ENCODE peak calls at places on chromosomes 7 and 10, in nine cellular contexts. One of them, this sample, is unnamed.

GRCh38 chr10:62492012-62492869 is 118.1 kb downstream of the ZNF365 start:
- DNase-seq in B cell: peak
- DNase-seq in islet precursor cell: no peak
- DNase-seq in RPMI8226: no peak
- DNase-seq in endothelial cell: no peak
- DNase-seq in coronary artery: no peak
- DNase-seq in adipocyte: peak
- DNase-seq in stimulated activated CD8-positive, alpha-beta memory T cell treated with anti-CD3 and anti-CD28 coated beads, Interleukin-15, amount 100 ng/mL, for 24 hours: no peak
- DNase-seq in GM23338: peak
- DNase-seq in this sample: no peak

GRCh38 chr10:31083765-31084184 is 52.1 kb upstream of the ZNF438 start:
- DNase-seq in B cell: no peak
- DNase-seq in islet precursor cell: peak
- DNase-seq in RPMI8226: peak
- DNase-seq in endothelial cell: peak
- DNase-seq in coronary artery: no peak
- DNase-seq in adipocyte: peak
- DNase-seq in stimulated activated CD8-positive, alpha-beta memory T cell treated with anti-CD3 and anti-CD28 coated beads, Interleukin-15, amount 100 ng/mL, for 24 hours: peak
- DNase-seq in GM23338: peak
- DNase-seq in this sample: peak

GRCh38 chr7:99395616-99396327 is 12.6 kb downstream of the PDAP1 start:
- DNase-seq in B cell: no peak
- DNase-seq in islet precursor cell: no peak
- DNase-seq in RPMI8226: no peak
- DNase-seq in endothelial cell: no peak
- DNase-seq in coronary artery: no peak
- DNase-seq in adipocyte: no peak
- DNase-seq in stimulated activated CD8-positive, alpha-beta memory T cell treated with anti-CD3 and anti-CD28 coated beads, Interleukin-15, amount 100 ng/mL, for 24 hours: no peak
- DNase-seq in GM23338: peak
- DNase-seq in this sample: no peak

GRCh38 chr7:139103057-139103820 is 6.3 kb downstream of the ZC3HAV1 start:
- DNase-seq in B cell: no peak
- DNase-seq in islet precursor cell: no peak
- DNase-seq in RPMI8226: no peak
- DNase-seq in endothelial cell: no peak
- DNase-seq in coronary artery: no peak
- DNase-seq in adipocyte: no peak
- DNase-seq in stimulated activated CD8-positive, alpha-beta memory T cell treated with anti-CD3 and anti-CD28 coated beads, Interleukin-15, amount 100 ng/mL, for 24 hours: no peak
- DNase-seq in GM23338: no peak
- DNase-seq in this sample: no peak

GRCh38 chr10:119306964-119307363 is 99.6 kb downstream of the GRK5 start:
- DNase-seq in B cell: no peak
- DNase-seq in islet precursor cell: no peak
- DNase-seq in RPMI8226: no peak
- DNase-seq in endothelial cell: no peak
- DNase-seq in coronary artery: no peak
- DNase-seq in adipocyte: no peak
- DNase-seq in stimulated activated CD8-positive, alpha-beta memory T cell treated with anti-CD3 and anti-CD28 coated beads, Interleukin-15, amount 100 ng/mL, for 24 hours: no peak
- DNase-seq in GM23338: no peak
- DNase-seq in this sample: no peak

GRCh38 chr7:74272305-74273038 is 16.7 kb upstream of the CLIP2 start:
- DNase-seq in B cell: peak
- DNase-seq in islet precursor cell: peak
- DNase-seq in RPMI8226: peak
- DNase-seq in endothelial cell: peak
- DNase-seq in coronary artery: peak
- DNase-seq in adipocyte: peak
- DNase-seq in stimulated activated CD8-positive, alpha-beta memory T cell treated with anti-CD3 and anti-CD28 coated beads, Interleukin-15, amount 100 ng/mL, for 24 hours: no peak
- DNase-seq in GM23338: peak
- DNase-seq in this sample: peak

GRCh38 chr10:97687785-97688781 is 1.0 kb upstream of the AVPI1 start:
- DNase-seq in B cell: no peak
- DNase-seq in islet precursor cell: no peak
- DNase-seq in RPMI8226: no peak
- DNase-seq in endothelial cell: no peak
- DNase-seq in coronary artery: no peak
- DNase-seq in adipocyte: peak
- DNase-seq in stimulated activated CD8-positive, alpha-beta memory T cell treated with anti-CD3 and anti-CD28 coated beads, Interleukin-15, amount 100 ng/mL, for 24 hours: no peak
- DNase-seq in GM23338: peak
- DNase-seq in this sample: no peak

GRCh38 chr10:1654247-1654646 is 83.1 kb downstream of the ADARB2 start:
- DNase-seq in B cell: no peak
- DNase-seq in islet precursor cell: peak
- DNase-seq in RPMI8226: no peak
- DNase-seq in endothelial cell: no peak
- DNase-seq in coronary artery: peak
- DNase-seq in adipocyte: no peak
- DNase-seq in stimulated activated CD8-positive, alpha-beta memory T cell treated with anti-CD3 and anti-CD28 coated beads, Interleukin-15, amount 100 ng/mL, for 24 hours: no peak
- DNase-seq in GM23338: no peak
- DNase-seq in this sample: no peak

GRCh38 chr10:23439920-23440875 is 1.3 kb downstream of the OTUD1 start:
- DNase-seq in B cell: peak
- DNase-seq in islet precursor cell: peak
- DNase-seq in RPMI8226: peak
- DNase-seq in endothelial cell: peak
- DNase-seq in coronary artery: peak
- DNase-seq in adipocyte: peak
- DNase-seq in stimulated activated CD8-positive, alpha-beta memory T cell treated with anti-CD3 and anti-CD28 coated beads, Interleukin-15, amount 100 ng/mL, for 24 hours: peak
- DNase-seq in GM23338: peak
- DNase-seq in this sample: peak

GRCh38 chr7:42639930-42640329 is 271.9 kb downstream of the C7orf25 start:
- DNase-seq in B cell: no peak
- DNase-seq in islet precursor cell: no peak
- DNase-seq in RPMI8226: no peak
- DNase-seq in endothelial cell: no peak
- DNase-seq in coronary artery: no peak
- DNase-seq in adipocyte: peak
- DNase-seq in stimulated activated CD8-positive, alpha-beta memory T cell treated with anti-CD3 and anti-CD28 coated beads, Interleukin-15, amount 100 ng/mL, for 24 hours: no peak
- DNase-seq in GM23338: peak
- DNase-seq in this sample: no peak

GRCh38 chr10:53441804-53442203 is 669.2 kb upstream of the MBL2 start:
- DNase-seq in B cell: no peak
- DNase-seq in islet precursor cell: no peak
- DNase-seq in RPMI8226: no peak
- DNase-seq in endothelial cell: no peak
- DNase-seq in coronary artery: no peak
- DNase-seq in adipocyte: no peak
- DNase-seq in stimulated activated CD8-positive, alpha-beta memory T cell treated with anti-CD3 and anti-CD28 coated beads, Interleukin-15, amount 100 ng/mL, for 24 hours: no peak
- DNase-seq in GM23338: no peak
- DNase-seq in this sample: no peak

GRCh38 chr7:44853391-44853790 is 5.5 kb upstream of the H2AZ2 start:
- DNase-seq in B cell: no peak
- DNase-seq in islet precursor cell: no peak
- DNase-seq in RPMI8226: peak
- DNase-seq in endothelial cell: no peak
- DNase-seq in coronary artery: no peak
- DNase-seq in adipocyte: no peak
- DNase-seq in stimulated activated CD8-positive, alpha-beta memory T cell treated with anti-CD3 and anti-CD28 coated beads, Interleukin-15, amount 100 ng/mL, for 24 hours: no peak
- DNase-seq in GM23338: no peak
- DNase-seq in this sample: no peak

GRCh38 chr7:37921876-37922275 is 1.4 kb downstream of the EPDR1 start:
- DNase-seq in B cell: no peak
- DNase-seq in islet precursor cell: no peak
- DNase-seq in RPMI8226: no peak
- DNase-seq in endothelial cell: no peak
- DNase-seq in coronary artery: no peak
- DNase-seq in adipocyte: no peak
- DNase-seq in stimulated activated CD8-positive, alpha-beta memory T cell treated with anti-CD3 and anti-CD28 coated beads, Interleukin-15, amount 100 ng/mL, for 24 hours: no peak
- DNase-seq in GM23338: no peak
- DNase-seq in this sample: no peak

GRCh38 chr7:108090791-108091460 is 39.2 kb downstream of the LAMB4 start:
- DNase-seq in B cell: no peak
- DNase-seq in islet precursor cell: no peak
- DNase-seq in RPMI8226: no peak
- DNase-seq in endothelial cell: no peak
- DNase-seq in coronary artery: no peak
- DNase-seq in adipocyte: no peak
- DNase-seq in stimulated activated CD8-positive, alpha-beta memory T cell treated with anti-CD3 and anti-CD28 coated beads, Interleukin-15, amount 100 ng/mL, for 24 hours: no peak
- DNase-seq in GM23338: no peak
- DNase-seq in this sample: no peak

GRCh38 chr10:117409549-117410283 is 34.5 kb upstream of the PDZD8 start:
- DNase-seq in B cell: no peak
- DNase-seq in islet precursor cell: peak
- DNase-seq in RPMI8226: no peak
- DNase-seq in endothelial cell: no peak
- DNase-seq in coronary artery: no peak
- DNase-seq in adipocyte: no peak
- DNase-seq in stimulated activated CD8-positive, alpha-beta memory T cell treated with anti-CD3 and anti-CD28 coated beads, Interleukin-15, amount 100 ng/mL, for 24 hours: no peak
- DNase-seq in GM23338: no peak
- DNase-seq in this sample: no peak

GRCh38 chr10:63169063-63169462 is 35.9 kb downstream of the NRBF2 start:
- DNase-seq in B cell: no peak
- DNase-seq in islet precursor cell: no peak
- DNase-seq in RPMI8226: no peak
- DNase-seq in endothelial cell: no peak
- DNase-seq in coronary artery: no peak
- DNase-seq in adipocyte: no peak
- DNase-seq in stimulated activated CD8-positive, alpha-beta memory T cell treated with anti-CD3 and anti-CD28 coated beads, Interleukin-15, amount 100 ng/mL, for 24 hours: no peak
- DNase-seq in GM23338: no peak
- DNase-seq in this sample: no peak

GRCh38 chr10:95289921-95290421 is 832 bp downstream of the PDLIM1 start:
- DNase-seq in B cell: no peak
- DNase-seq in islet precursor cell: no peak
- DNase-seq in RPMI8226: no peak
- DNase-seq in endothelial cell: no peak
- DNase-seq in coronary artery: no peak
- DNase-seq in adipocyte: peak
- DNase-seq in stimulated activated CD8-positive, alpha-beta memory T cell treated with anti-CD3 and anti-CD28 coated beads, Interleukin-15, amount 100 ng/mL, for 24 hours: no peak
- DNase-seq in GM23338: peak
- DNase-seq in this sample: no peak

GRCh38 chr7:117673367-117673766 is 193.5 kb downstream of the CFTR start:
- DNase-seq in B cell: no peak
- DNase-seq in islet precursor cell: peak
- DNase-seq in RPMI8226: no peak
- DNase-seq in endothelial cell: peak
- DNase-seq in coronary artery: no peak
- DNase-seq in adipocyte: no peak
- DNase-seq in stimulated activated CD8-positive, alpha-beta memory T cell treated with anti-CD3 and anti-CD28 coated beads, Interleukin-15, amount 100 ng/mL, for 24 hours: no peak
- DNase-seq in GM23338: peak
- DNase-seq in this sample: peak

GRCh38 chr10:131082991-131083465 is 228.5 kb downstream of the TCERG1L start:
- DNase-seq in B cell: no peak
- DNase-seq in islet precursor cell: no peak
- DNase-seq in RPMI8226: peak
- DNase-seq in endothelial cell: no peak
- DNase-seq in coronary artery: no peak
- DNase-seq in adipocyte: no peak
- DNase-seq in stimulated activated CD8-positive, alpha-beta memory T cell treated with anti-CD3 and anti-CD28 coated beads, Interleukin-15, amount 100 ng/mL, for 24 hours: no peak
- DNase-seq in GM23338: no peak
- DNase-seq in this sample: no peak

GRCh38 chr7:144255471-144255897 is 9.1 kb downstream of the OR2A7 start:
- DNase-seq in B cell: no peak
- DNase-seq in islet precursor cell: peak
- DNase-seq in RPMI8226: no peak
- DNase-seq in endothelial cell: no peak
- DNase-seq in coronary artery: no peak
- DNase-seq in adipocyte: no peak
- DNase-seq in stimulated activated CD8-positive, alpha-beta memory T cell treated with anti-CD3 and anti-CD28 coated beads, Interleukin-15, amount 100 ng/mL, for 24 hours: no peak
- DNase-seq in GM23338: peak
- DNase-seq in this sample: peak

GRCh38 chr10:97222346-97222961 is 36.7 kb upstream of the SLIT1 start:
- DNase-seq in B cell: no peak
- DNase-seq in islet precursor cell: peak
- DNase-seq in RPMI8226: no peak
- DNase-seq in endothelial cell: peak
- DNase-seq in coronary artery: no peak
- DNase-seq in adipocyte: no peak
- DNase-seq in stimulated activated CD8-positive, alpha-beta memory T cell treated with anti-CD3 and anti-CD28 coated beads, Interleukin-15, amount 100 ng/mL, for 24 hours: no peak
- DNase-seq in GM23338: peak
- DNase-seq in this sample: peak

GRCh38 chr10:114491419-114491818 is 87.1 kb upstream of the AFAP1L2 start:
- DNase-seq in B cell: no peak
- DNase-seq in islet precursor cell: no peak
- DNase-seq in RPMI8226: no peak
- DNase-seq in endothelial cell: no peak
- DNase-seq in coronary artery: no peak
- DNase-seq in adipocyte: no peak
- DNase-seq in stimulated activated CD8-positive, alpha-beta memory T cell treated with anti-CD3 and anti-CD28 coated beads, Interleukin-15, amount 100 ng/mL, for 24 hours: no peak
- DNase-seq in GM23338: no peak
- DNase-seq in this sample: no peak

GRCh38 chr10:76080991-76081390 is 649.6 kb downstream of the LRMDA start:
- DNase-seq in B cell: no peak
- DNase-seq in islet precursor cell: no peak
- DNase-seq in RPMI8226: no peak
- DNase-seq in endothelial cell: no peak
- DNase-seq in coronary artery: no peak
- DNase-seq in adipocyte: no peak
- DNase-seq in stimulated activated CD8-positive, alpha-beta memory T cell treated with anti-CD3 and anti-CD28 coated beads, Interleukin-15, amount 100 ng/mL, for 24 hours: no peak
- DNase-seq in GM23338: no peak
- DNase-seq in this sample: no peak

GRCh38 chr7:137390076-137390475 is 46.5 kb upstream of the PTN start:
- DNase-seq in B cell: no peak
- DNase-seq in islet precursor cell: no peak
- DNase-seq in RPMI8226: no peak
- DNase-seq in endothelial cell: no peak
- DNase-seq in coronary artery: no peak
- DNase-seq in adipocyte: no peak
- DNase-seq in stimulated activated CD8-positive, alpha-beta memory T cell treated with anti-CD3 and anti-CD28 coated beads, Interleukin-15, amount 100 ng/mL, for 24 hours: no peak
- DNase-seq in GM23338: no peak
- DNase-seq in this sample: no peak

GRCh38 chr10:113519616-113520015 is 33.2 kb upstream of the HABP2 start:
- DNase-seq in B cell: no peak
- DNase-seq in islet precursor cell: peak
- DNase-seq in RPMI8226: no peak
- DNase-seq in endothelial cell: no peak
- DNase-seq in coronary artery: no peak
- DNase-seq in adipocyte: no peak
- DNase-seq in stimulated activated CD8-positive, alpha-beta memory T cell treated with anti-CD3 and anti-CD28 coated beads, Interleukin-15, amount 100 ng/mL, for 24 hours: no peak
- DNase-seq in GM23338: peak
- DNase-seq in this sample: no peak

GRCh38 chr7:96084880-96085551 is 236.9 kb downstream of the SLC25A13 start:
- DNase-seq in B cell: no peak
- DNase-seq in islet precursor cell: no peak
- DNase-seq in RPMI8226: no peak
- DNase-seq in endothelial cell: no peak
- DNase-seq in coronary artery: no peak
- DNase-seq in adipocyte: peak
- DNase-seq in stimulated activated CD8-positive, alpha-beta memory T cell treated with anti-CD3 and anti-CD28 coated beads, Interleukin-15, amount 100 ng/mL, for 24 hours: no peak
- DNase-seq in GM23338: no peak
- DNase-seq in this sample: no peak

GRCh38 chr10:48525956-48526355 is 78.9 kb downstream of the ARHGAP22 start:
- DNase-seq in B cell: no peak
- DNase-seq in islet precursor cell: no peak
- DNase-seq in RPMI8226: no peak
- DNase-seq in endothelial cell: no peak
- DNase-seq in coronary artery: peak
- DNase-seq in adipocyte: no peak
- DNase-seq in stimulated activated CD8-positive, alpha-beta memory T cell treated with anti-CD3 and anti-CD28 coated beads, Interleukin-15, amount 100 ng/mL, for 24 hours: no peak
- DNase-seq in GM23338: no peak
- DNase-seq in this sample: peak

This sample was measured in H9.